ENCODE peak calls at places on chromosomes 16 and 17, in four cellular contexts. B is CD8-positive, alpha-beta memory T cell; T is uterus; Y is neural progenitor cell. X is an unnamed sample.
A peak's percentile ranks its signal among the peaks of the same experiment; 100 is the strongest.

GRCh38 chr17:81644496-81644895 is 7.5 kb downstream of the TSPAN10 start:
- DNase-seq in B (no peak), T (no peak), Y (no peak), X (no peak)

GRCh38 chr16:61858996-61859395 is 177.2 kb downstream of the CDH8 start:
- DNase-seq in B (no peak), Y (no peak), T (no peak), X (no peak)

GRCh38 chr17:11506635-11507034 is 91.6 kb upstream of the DNAH9 start:
- DNase-seq in Y (peak; percentile 88), T (no peak), B (no peak), X (no peak)

GRCh38 chr17:80953471-80954315 is 37.9 kb upstream of the CHMP6 start:
- DNase-seq in Y (peak; percentile 1), T (no peak), B (no peak), X (no peak)

GRCh38 chr16:26433807-26434206 is 632.9 kb upstream of the C16orf82 start:
- DNase-seq in T (no peak), B (no peak), Y (no peak), X (no peak)

GRCh38 chr17:31627960-31628359 is 231.1 kb downstream of the COPRS start:
- DNase-seq in B (no peak), Y (no peak), T (no peak), X (no peak)

GRCh38 chr16:86395477-86395876 is 114.8 kb upstream of the FOXF1 start:
- DNase-seq in Y (no peak), T (no peak), B (no peak), X (no peak)

GRCh38 chr16:27308792-27309191 is 5.0 kb upstream of the IL4R start:
- DNase-seq in T (no peak), B (no peak), Y (no peak), X (no peak)

GRCh38 chr17:60960398-60961065 is 282.9 kb downstream of the BCAS3 start:
- DNase-seq in B (no peak), T (no peak), Y (no peak), X (no peak)

GRCh38 chr17:13127921-13128582 is 110.2 kb upstream of the ELAC2 start:
- DNase-seq in B (no peak), Y (peak; percentile 34), T (no peak), X (no peak)

GRCh38 chr16:2514333-2515179 is 804 bp downstream of the ATP6V0C start:
- DNase-seq in T (no peak), B (peak; percentile 39), Y (peak; percentile 48), X (no peak)

GRCh38 chr16:51056331-51056730 is 94.7 kb downstream of the SALL1 start:
- DNase-seq in T (no peak), B (no peak), Y (no peak), X (no peak)

GRCh38 chr17:41352597-41353366 is 2.2 kb upstream of the KRT33A start:
- DNase-seq in Y (no peak), B (no peak), T (no peak), X (no peak)

GRCh38 chr16:16871196-16871595 is 492.3 kb downstream of the NPIPA7 start:
- DNase-seq in T (no peak), Y (peak; percentile 18), B (no peak), X (no peak)

GRCh38 chr17:77440571-77440981 is 299.8 kb downstream of the SEC14L1 start:
- DNase-seq in T (no peak), B (no peak), Y (no peak), X (no peak)

GRCh38 chr17:49403514-49404289 is 11.0 kb downstream of the PHB1 start:
- DNase-seq in Y (no peak), B (no peak), T (no peak), X (no peak)
- H3K27ac ChIP-seq in Y (no peak overlapping the region), B (peak overlapping the region; percentile 33), T (no peak overlapping the region), X (no peak overlapping the region)

DNA sequence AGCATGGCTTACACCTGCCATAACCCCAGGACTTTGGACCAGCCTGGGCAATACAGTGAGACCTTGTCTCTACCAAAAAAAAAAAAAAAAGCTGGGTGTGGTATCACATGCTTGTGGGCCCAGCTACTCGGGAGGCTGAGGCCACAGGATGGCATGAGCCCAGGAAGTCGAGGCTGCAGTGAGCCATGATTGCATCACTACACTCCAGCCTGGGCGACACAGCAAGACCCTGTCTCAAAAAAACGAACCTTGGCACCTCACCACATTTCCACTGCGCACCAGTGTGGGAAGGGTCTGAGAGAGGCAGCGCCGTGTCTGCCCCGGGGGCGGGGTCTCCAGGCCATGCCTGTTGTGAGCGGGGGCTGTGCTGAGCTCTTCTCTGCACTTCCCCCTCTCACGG is 6.3 kb downstream of the ACSF3 start:
- DNase-seq in B (no peak), T (no peak), Y (no peak), X (no peak)
- H3K27ac ChIP-seq in B (no peak overlapping the region), T (no peak overlapping the region), Y (no peak overlapping the region), X (no peak overlapping the region)

GRCh38 chr16:11494029-11494428 is 92.7 kb downstream of the LITAF start:
- DNase-seq in Y (no peak), T (no peak), B (no peak), X (no peak)

GRCh38 chr16:11494433-11494832 is 92.3 kb downstream of the LITAF start:
- DNase-seq in T (no peak), Y (no peak), B (no peak), X (no peak)

GRCh38 chr16:11493531-11493929 is 93.2 kb downstream of the LITAF start:
- DNase-seq in Y (no peak), T (no peak), B (no peak), X (no peak)

GRCh38 chr16:11492808-11493530 is 93.8 kb downstream of the LITAF start:
- DNase-seq in Y (no peak), B (no peak), T (no peak), X (no peak)

GRCh38 chr16:11495066-11495407 is 91.7 kb downstream of the LITAF start:
- DNase-seq in Y (no peak), T (no peak), B (no peak), X (no peak)
- H3K27ac ChIP-seq in Y (no peak overlapping the region), T (peak overlapping the region; percentile 97), B (no peak overlapping the region), X (peak overlapping the region; percentile 96)

GRCh38 chr17:10070690-10071089 is 127.7 kb downstream of the GAS7 start:
- DNase-seq in B (no peak), Y (no peak), T (no peak), X (no peak)
- H3K27ac ChIP-seq in B (no peak overlapping the region), Y (no peak overlapping the region), T (no peak overlapping the region), X (no peak overlapping the region)

DNA sequence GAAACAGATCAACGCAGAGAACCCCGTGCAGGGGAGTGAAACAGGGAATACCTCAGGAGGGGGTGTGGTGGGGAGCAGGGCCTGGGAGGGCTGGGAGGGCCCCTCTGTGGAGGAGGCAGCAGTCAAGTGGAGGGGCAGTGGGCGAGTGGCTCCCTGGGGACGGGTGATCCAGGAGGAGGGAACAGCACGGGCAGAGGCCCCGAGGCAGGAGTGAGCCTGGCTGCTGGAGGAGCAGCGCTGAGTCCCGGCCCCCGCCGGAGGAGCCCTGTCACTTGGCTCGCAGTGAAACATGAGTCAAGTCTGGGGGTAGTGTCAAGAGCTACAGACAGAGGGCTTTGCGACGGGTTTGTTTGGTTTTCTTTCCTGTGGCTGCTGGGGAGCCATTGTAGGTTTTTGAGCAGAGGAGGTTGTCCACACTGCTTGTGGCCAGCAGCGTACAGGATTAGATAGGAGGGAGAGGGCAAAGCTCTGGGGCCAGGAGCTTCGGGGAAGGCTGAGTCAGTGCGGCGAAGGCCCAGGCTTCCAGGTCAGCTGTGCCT is 115.7 kb upstream of the CIBAR2 start:
- DNase-seq in B (no peak), T (no peak), Y (peak; percentile 46), X (no peak)
- H3K27ac ChIP-seq in B (no peak overlapping the region), T (no peak overlapping the region), Y (no peak overlapping the region), X (no peak overlapping the region)

GRCh38 chr17:27496501-27496943 is 40.3 kb downstream of the KSR1 start:
- DNase-seq in T (no peak), Y (peak; percentile 69), B (no peak), X (no peak)

GRCh38 chr17:27497696-27498095 is 41.4 kb downstream of the KSR1 start:
- DNase-seq in T (no peak), Y (no peak), B (no peak), X (no peak)

GRCh38 chr17:27499451-27500265 is 43.4 kb downstream of the KSR1 start:
- DNase-seq in Y (no peak), B (no peak), T (no peak), X (no peak)

GRCh38 chr17:27496971-27497370 is 40.7 kb downstream of the KSR1 start:
- DNase-seq in Y (no peak), B (no peak), T (no peak), X (no peak)

DNA sequence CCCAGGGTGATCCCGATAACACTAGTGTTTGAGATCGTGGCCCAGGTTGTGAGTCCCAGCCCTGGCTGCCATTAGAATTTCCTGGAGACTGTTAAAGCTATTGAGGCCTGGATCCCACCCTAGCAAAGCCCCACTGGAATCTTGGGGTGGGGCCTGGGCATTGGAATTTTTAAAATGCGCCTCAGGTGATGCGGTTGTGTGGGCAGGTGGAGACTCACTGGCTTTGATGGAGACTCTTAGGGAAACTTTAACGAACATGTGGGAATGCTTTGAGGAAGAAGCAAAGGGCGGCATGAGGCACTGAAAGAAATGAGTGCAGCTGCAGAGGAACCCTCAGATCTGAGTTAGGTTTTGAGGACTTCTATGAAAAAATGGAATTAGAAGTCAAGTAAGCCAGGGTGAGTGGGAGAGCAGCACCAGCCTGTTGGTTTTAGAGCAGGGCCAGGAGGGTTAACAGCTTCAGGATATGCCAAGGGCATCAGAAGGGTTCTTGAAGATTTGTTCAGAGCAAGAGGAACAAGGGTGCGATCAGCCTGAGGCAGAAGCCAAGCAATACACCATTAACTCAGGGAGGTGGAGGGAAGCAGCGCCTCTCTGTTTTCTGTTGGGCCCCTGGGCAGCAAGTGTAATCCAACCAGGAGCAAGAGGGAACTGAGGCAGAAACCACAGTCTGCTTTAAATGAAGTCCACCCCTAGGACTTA is 42.5 kb downstream of the KSR1 start:
- DNase-seq in Y (no peak), T (no peak), B (no peak), X (no peak)
- H3K27ac ChIP-seq in Y (no peak overlapping the region), T (no peak overlapping the region), B (no peak overlapping the region), X (no peak overlapping the region)

GRCh38 chr16:48955791-48956190 is 325.8 kb downstream of the CBLN1 start:
- DNase-seq in T (no peak), B (no peak), Y (no peak), X (no peak)
- H3K27ac ChIP-seq in T (no peak overlapping the region), B (no peak overlapping the region), Y (no peak overlapping the region), X (no peak overlapping the region)

GRCh38 chr16:11329891-11330290 is 15.4 kb upstream of the RMI2 start:
- DNase-seq in Y (no peak), T (no peak), B (no peak), X (no peak)
- H3K27ac ChIP-seq in Y (no peak overlapping the region), T (no peak overlapping the region), B (no peak overlapping the region), X (no peak overlapping the region)